ENCODE peak calls at places on chromosomes 3 and 15, in ten cellular contexts. C is heart left ventricle, G is tibial nerve, W is uterus, I is IMR-90, A is stomach, S is GM12891, T is body of pancreas, R is suprapubic skin, Q is HCT116. D is an unnamed sample.

GRCh38 chr3:120129041-120129440 is 34.8 kb upstream of the GSK3B start:
- DNase-seq in I (no peak), C (no peak), T (no peak), R (no peak), W (no peak), S (no peak), A (no peak), G (no peak), Q (no peak), D (no peak)

GRCh38 chr15:40062816-40063562 is 24.0 kb upstream of the SRP14 start:
- DNase-seq in I (no peak), S (no peak), R (no peak), G (no peak), A (no peak), Q (no peak), W (no peak), C (no peak), T (no peak), D (no peak)

GRCh38 chr3:53159415-53160135 is 1.4 kb upstream of the PRKCD start:
- DNase-seq in A (peak; percentile 94), C (peak; percentile 53), I (no peak), Q (no peak), W (no peak), S (no peak), T (peak; percentile 88), R (no peak), G (no peak), D (no peak)

GRCh38 chr15:40298216-40298935 is 9.4 kb downstream of the PLCB2 start:
- DNase-seq in C (peak; percentile 26), S (no peak), W (no peak), A (no peak), T (no peak), R (no peak), G (no peak), Q (no peak), I (no peak), D (no peak)

GRCh38 chr3:32492684-32493436 is 9.8 kb downstream of the CMTM6 start:
- DNase-seq in C (no peak), A (no peak), Q (no peak), T (no peak), S (no peak), I (peak; percentile 46), R (no peak), W (no peak), G (no peak), D (no peak)

GRCh38 chr3:111285691-111286090 is 214.1 kb downstream of the NECTIN3 start:
- DNase-seq in R (no peak), I (no peak), Q (no peak), G (no peak), C (no peak), T (no peak), S (no peak), A (no peak), W (no peak), D (no peak)

GRCh38 chr3:79467721-79468120 is 300.1 kb downstream of the ROBO1 start:
- DNase-seq in C (no peak), A (no peak), Q (no peak), G (no peak), T (no peak), S (no peak), R (no peak), I (no peak), W (no peak), D (no peak)

GRCh38 chr15:25789616-25790002 is 73.5 kb downstream of the ATP10A start:
- DNase-seq in G (no peak), W (no peak), R (no peak), A (no peak), S (no peak), C (no peak), Q (no peak), T (no peak), I (no peak), D (no peak)

GRCh38 chr15:77094397-77095030 is 23.6 kb upstream of the TSPAN3 start:
- DNase-seq in S (no peak), W (no peak), R (peak; percentile 60), A (no peak), C (no peak), Q (no peak), G (no peak), T (no peak), I (no peak), D (no peak)

GRCh38 chr3:5187920-5188418 is 462 bp downstream of the EDEM1 start:
- DNase-seq in R (peak; percentile 84), G (no peak), A (no peak), I (peak; percentile 24), T (peak; percentile 54), Q (no peak), S (no peak), C (peak; percentile 49), W (peak; percentile 46), D (no peak)

GRCh38 chr3:40869939-40870338 is 329.4 kb upstream of the CTNNB1 start:
- DNase-seq in Q (no peak), T (no peak), R (no peak), C (no peak), I (no peak), A (no peak), S (no peak), W (no peak), G (no peak), D (no peak)

GRCh38 chr3:107956991-107957467 is 133.8 kb downstream of the CD47 start:
- DNase-seq in Q (no peak), S (no peak), R (peak; percentile 85), T (peak; percentile 34), I (peak; percentile 14), G (peak; percentile 82), C (peak; percentile 83), A (peak; percentile 66), W (peak; percentile 89), D (peak; percentile 3)

GRCh38 chr3:52218953-52219650 is 6.3 kb downstream of the TLR9 start:
- DNase-seq in W (no peak), T (no peak), C (no peak), Q (no peak), A (peak; percentile 71), G (no peak), S (no peak), R (no peak), I (no peak), D (no peak)

GRCh38 chr3:16861432-16861831 is 23.3 kb upstream of the PLCL2 start:
- DNase-seq in G (no peak), W (no peak), R (no peak), T (no peak), C (no peak), Q (no peak), I (no peak), S (no peak), A (no peak), D (no peak)

GRCh38 chr3:45915518-45916231 is 27.6 kb upstream of the CXCR6 start:
- DNase-seq in I (peak; percentile 94), Q (peak; percentile 7), G (no peak), A (peak; percentile 37), C (no peak), T (no peak), S (peak; percentile 73), W (no peak), R (peak; percentile 59), D (no peak)

GRCh38 chr3:104385421-104385820 is 981.3 kb upstream of the ALCAM start:
- DNase-seq in I (no peak), Q (no peak), C (peak; percentile 25), T (no peak), G (peak; percentile 27), R (no peak), S (no peak), A (no peak), W (no peak), D (no peak)

GRCh38 chr3:192892981-192893827 is 24.5 kb downstream of the MB21D2 start:
- DNase-seq in A (no peak), W (no peak), S (peak; percentile 32), C (peak; percentile 55), T (peak; percentile 26), Q (peak; percentile 84), R (no peak), G (peak; percentile 30), I (peak; percentile 91), D (no peak)
- TF ChIP-seq POLR2A in A (no peak), W (no peak), S (no peak), C (no peak), T (no peak), Q (no peak), R (no peak), G (peak; percentile 18), I (no peak), D (no peak)

DNA sequence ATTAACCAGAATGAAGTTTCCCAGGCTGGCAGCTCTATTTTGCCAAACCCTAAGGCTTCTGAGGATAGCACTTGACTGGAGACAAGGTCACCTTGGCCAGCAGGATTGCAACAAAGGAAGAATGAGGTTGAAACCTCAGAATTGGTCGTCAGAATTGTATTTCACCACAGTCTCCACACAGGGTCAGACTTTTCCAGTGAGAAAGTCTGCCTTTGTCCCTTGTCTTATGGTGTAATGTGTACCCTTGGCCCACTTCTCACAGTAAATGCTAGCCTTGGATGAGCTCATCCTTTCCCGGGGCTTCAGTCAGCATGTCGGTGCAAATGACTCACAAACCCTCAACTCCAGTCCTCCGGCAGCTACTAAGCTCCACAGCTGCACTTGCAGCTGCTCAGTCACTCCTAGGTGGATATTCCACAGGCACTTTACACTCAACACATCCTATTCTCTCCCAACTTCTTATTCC is 19.7 kb downstream of the SSR3 start:
- DNase-seq in W (peak; percentile 68), C (peak; percentile 89), I (peak; percentile 100), A (peak; percentile 29), T (peak; percentile 59), Q (peak; percentile 56), R (no peak), S (no peak), G (peak; percentile 79), D (no peak)
- TF ChIP-seq POLR2A in W (no peak), C (no peak), I (peak; percentile 74), A (no peak), T (no peak), Q (no peak), R (no peak), S (no peak), G (peak; percentile 27), D (no peak)

DNA sequence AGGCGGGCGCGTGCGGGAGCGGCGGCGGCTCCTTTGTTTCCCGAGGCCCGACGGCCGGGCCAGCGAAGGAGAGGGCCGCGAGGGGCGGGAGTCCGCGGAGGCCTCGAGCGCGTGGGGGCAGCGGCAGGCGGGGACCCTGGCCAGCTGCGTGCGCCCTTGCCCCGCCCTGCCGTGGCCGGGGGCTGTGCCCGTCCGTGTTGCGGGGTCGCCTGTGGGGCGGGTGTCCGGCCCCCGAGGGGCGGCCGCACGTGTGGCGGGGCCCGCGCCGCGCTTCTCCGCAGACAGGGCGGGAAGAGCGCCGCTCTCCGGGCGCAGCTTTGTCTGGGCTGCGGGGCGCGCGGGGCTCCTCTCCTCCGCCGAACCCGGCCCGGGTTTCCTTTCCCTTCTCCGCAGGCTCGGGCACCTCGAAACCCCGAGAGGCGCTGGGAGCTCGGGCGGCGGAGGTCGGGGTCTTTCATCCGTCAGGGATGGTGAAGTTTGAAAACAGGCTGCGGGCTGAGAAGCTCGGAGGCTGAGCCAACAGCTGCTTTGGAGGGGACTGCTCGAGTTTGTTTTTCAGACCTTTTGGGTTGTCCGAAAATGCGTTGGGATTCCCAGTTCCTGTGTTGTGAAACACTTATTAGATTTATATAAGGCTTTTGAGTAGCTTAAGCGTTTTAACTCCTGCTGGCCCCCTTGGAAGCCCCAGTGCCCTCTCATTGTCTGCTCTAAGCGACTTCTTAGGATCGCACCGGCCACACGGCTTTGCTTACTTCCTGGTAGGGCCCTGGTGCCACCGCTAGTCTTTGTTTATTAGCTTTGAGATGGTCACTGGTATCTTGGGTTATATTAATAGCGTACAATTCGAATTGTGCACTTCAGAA is 817 bp downstream of the USP3 start:
- DNase-seq in Q (no peak), A (peak; percentile 77), W (peak; percentile 53), I (peak; percentile 51), C (peak; percentile 59), T (peak; percentile 79), R (no peak), G (no peak), S (no peak), D (no peak)
- TF ChIP-seq POLR2A in Q (no peak), A (no peak), W (no peak), I (no peak), C (peak; percentile 15), T (peak; percentile 24), R (no peak), G (no peak), S (no peak), D (no peak)

GRCh38 chr3:9843715-9844438 is at the start of gene RPUSD3:
- DNase-seq in R (peak; percentile 99), I (peak; percentile 93), S (peak; percentile 98), G (peak; percentile 99), Q (peak; percentile 85), W (peak; percentile 99), T (peak; percentile 99), A (peak; percentile 99), C (peak; percentile 98), D (peak; percentile 82)
- TF ChIP-seq POLR2A in R (no peak), I (no peak), S (peak; percentile 42), G (peak; percentile 84), Q (peak; percentile 65), W (peak; percentile 73), T (no peak), A (no peak), C (peak; percentile 87), D (peak; percentile 69)